ENCODE peak calls at places on chromosomes 7 and 10, in four cellular contexts. Y is EH, F is NCI-H82, X is gastrocnemius medialis. Z is an unnamed sample.

GRCh38 chr10:80153460-80153859 is 20.9 kb downstream of the PLAC9 start:
- DNase-seq in Y (no peak), F (no peak), X (no peak), Z (no peak)

GRCh38 chr7:158252081-158252836 is 335.4 kb downstream of the PTPRN2 start:
- DNase-seq in Y (no peak), F (no peak), X (no peak), Z (peak; percentile 64)

GRCh38 chr7:159088016-159088865 is 56.4 kb downstream of the VIPR2 start:
- DNase-seq in Y (no peak), F (peak; percentile 8), X (no peak), Z (no peak)

GRCh38 chr7:98283127-98283886 is 1.8 kb downstream of the BRI3 start:
- DNase-seq in Y (peak; percentile 78), F (no peak), X (peak; percentile 86), Z (peak; percentile 93)

GRCh38 chr10:85524001-85524400 is 842.6 kb downstream of the GRID1 start:
- DNase-seq in Y (no peak), F (no peak), X (no peak), Z (no peak)

GRCh38 chr7:80686576-80686975 is 48.1 kb downstream of the CD36 start:
- DNase-seq in Y (peak; percentile 31), F (no peak), X (no peak), Z (no peak)

GRCh38 chr10:45001382-45002148 is 842 bp downstream of the ZNF22 start:
- DNase-seq in Y (peak; percentile 71), F (peak; percentile 42), X (peak; percentile 88), Z (no peak)

GRCh38 chr10:110850990-110851389 is 20.7 kb upstream of the PDCD4 start:
- DNase-seq in Y (no peak), F (no peak), X (no peak), Z (no peak)

GRCh38 chr10:132204781-132205473 is 18.2 kb downstream of the DPYSL4 start:
- DNase-seq in Y (no peak), F (peak; percentile 34), X (no peak), Z (no peak)

GRCh38 chr7:1564603-1565022 is 5.2 kb downstream of the PSMG3 start:
- DNase-seq in Y (peak; percentile 64), F (no peak), X (no peak), Z (peak; percentile 91)

GRCh38 chr10:61821153-61821552 is 80.3 kb upstream of the ARID5B start:
- DNase-seq in Y (no peak), F (no peak), X (no peak), Z (no peak)

GRCh38 chr10:121062040-121062574 is 210.9 kb downstream of the WDR11 start:
- DNase-seq in Y (no peak), F (no peak), X (no peak), Z (no peak)

GRCh38 chr10:62527019-62527827 is 153.1 kb downstream of the ZNF365 start:
- DNase-seq in Y (no peak), F (no peak), X (no peak), Z (no peak)

GRCh38 chr10:133357293-133358151 is at the start of gene FUOM:
- DNase-seq in Y (peak; percentile 69), F (peak; percentile 79), X (peak; percentile 33), Z (no peak)

GRCh38 chr7:66556177-66556548 is 72.5 kb upstream of the KCTD7 start:
- DNase-seq in Y (no peak), F (no peak), X (no peak), Z (no peak)

GRCh38 chr10:79129361-79129997 is 60.7 kb downstream of the ZMIZ1 start:
- DNase-seq in Y (peak; percentile 75), F (peak; percentile 78), X (no peak), Z (no peak)

GRCh38 chr10:5959581-5960069 is 17.7 kb downstream of the IL15RA start:
- DNase-seq in Y (no peak), F (peak; percentile 13), X (peak; percentile 8), Z (no peak)

GRCh38 chr7:74262639-74263398 is 8.6 kb upstream of the RFC2 start:
- DNase-seq in Y (no peak), F (peak; percentile 22), X (no peak), Z (no peak)

GRCh38 chr10:30183076-30183402 is 123.7 kb upstream of the JCAD start:
- DNase-seq in Y (no peak), F (no peak), X (no peak), Z (no peak)

GRCh38 chr7:89002942-89003618 is 207.5 kb upstream of the TEX47 start:
- DNase-seq in Y (no peak), F (no peak), X (no peak), Z (no peak)

GRCh38 chr10:7541137-7542087 is 125.4 kb downstream of the ITIH5 start:
- DNase-seq in Y (peak; percentile 1), F (no peak), X (no peak), Z (no peak)

GRCh38 chr10:31317652-31318381 is 1.2 kb upstream of the ZEB1 start:
- DNase-seq in Y (no peak), F (no peak), X (no peak), Z (no peak)

GRCh38 chr10:77442790-77443189 is 194.8 kb downstream of the KCNMA1 start:
- DNase-seq in Y (no peak), F (no peak), X (no peak), Z (no peak)

GRCh38 chr10:91883549-91884542 is 25.4 kb downstream of the FGFBP3 start:
- DNase-seq in Y (peak; percentile 53), F (peak; percentile 61), X (peak; percentile 28), Z (no peak)

GRCh38 chr7:108415821-108416536 is 40.3 kb downstream of the NRCAM start:
- DNase-seq in Y (peak; percentile 5), F (no peak), X (no peak), Z (no peak)

GRCh38 chr7:121428857-121429489 is 32.9 kb upstream of the FAM3C start:
- DNase-seq in Y (peak; percentile 69), F (no peak), X (no peak), Z (no peak)

GRCh38 chr10:92010026-92010713 is 86.6 kb downstream of the BTAF1 start:
- DNase-seq in Y (no peak), F (no peak), X (no peak), Z (no peak)

GRCh38 chr7:12609556-12609955 is 39.0 kb downstream of the SCIN start:
- DNase-seq in Y (no peak), F (no peak), X (no peak), Z (no peak)

GRCh38 chr7:103989200-103989784 is at the start of gene RELN:
- DNase-seq in Y (peak; percentile 39), F (peak; percentile 86), X (no peak), Z (no peak)

GRCh38 chr7:151432658-151433521 is 7.1 kb downstream of the CRYGN start:
- DNase-seq in Y (no peak), F (no peak), X (peak; percentile 9), Z (no peak)

GRCh38 chr10:92810934-92811532 is 37.3 kb upstream of the EXOC6 start:
- DNase-seq in Y (no peak), F (peak; percentile 19), X (no peak), Z (no peak)

GRCh38 chr10:127798116-127798515 is 61.1 kb downstream of the FOXI2 start:
- DNase-seq in Y (no peak), F (no peak), X (no peak), Z (no peak)

GRCh38 chr7:79615871-79616640 is 162.6 kb upstream of the MAGI2 start:
- DNase-seq in Y (no peak), F (no peak), X (no peak), Z (no peak)

GRCh38 chr7:141441837-141442627 is 109.2 kb upstream of the AGK start:
- DNase-seq in Y (no peak), F (no peak), X (peak; percentile 26), Z (no peak)

GRCh38 chr7:29194594-29195417 is at the start of gene CHN2:
- DNase-seq in Y (peak; percentile 21), F (peak; percentile 61), X (no peak), Z (peak; percentile 91)

Z was measured in lower leg skin.